ENCODE peak calls at places on chromosomes 7 and 10, in six cellular contexts. A is IMR-90, L is mesendoderm, F is neuronal stem cell, X is H9, K is H1. M is an unnamed sample.

GRCh38 chr7:149140784-149141183 is 6.5 kb upstream of the ZNF398 start:
- DNase-seq in L (no peak), A (peak), X (no peak), K (no peak), F (no peak), M (peak)

GRCh38 chr7:68038621-68039314 is 1042.1 kb downstream of the TYW1 start:
- DNase-seq in K (no peak), X (no peak), L (no peak), A (no peak), F (no peak), M (no peak)

GRCh38 chr7:5216931-5217330 is 26.9 kb downstream of the WIPI2 start:
- DNase-seq in A (no peak), L (no peak), F (no peak), X (no peak), K (no peak), M (no peak)

GRCh38 chr7:37489703-37490102 is 41.0 kb upstream of the ELMO1 start:
- DNase-seq in X (peak), L (peak), F (no peak), A (no peak), K (no peak), M (no peak)

GRCh38 chr7:42152353-42153205 is 84.4 kb downstream of the GLI3 start:
- DNase-seq in K (no peak), A (no peak), X (no peak), L (no peak), F (peak), M (no peak)

GRCh38 chr7:124857672-124858235 is 71.9 kb downstream of the POT1 start:
- DNase-seq in X (no peak), L (peak), F (no peak), A (no peak), K (no peak), M (no peak)

GRCh38 chr10:130025811-130026510 is 61.9 kb upstream of the EBF3 start:
- DNase-seq in K (no peak), A (no peak), L (no peak), X (no peak), F (no peak), M (no peak)

GRCh38 chr10:18312385-18313145 is 172.3 kb downstream of the CACNB2 start:
- DNase-seq in K (no peak), L (peak), F (no peak), A (peak), X (no peak), M (peak)

GRCh38 chr7:28695300-28696261 is 262.5 kb downstream of the TRIL start:
- DNase-seq in L (no peak), A (peak), X (no peak), F (peak), K (no peak), M (no peak)

GRCh38 chr7:142556745-142557144 is 192.5 kb upstream of the PRSS1 start:
- DNase-seq in F (no peak), L (peak), A (peak), K (peak), X (peak), M (peak)

GRCh38 chr10:97875391-97875790 is 25.7 kb downstream of the GOLGA7B start:
- DNase-seq in F (no peak), A (no peak), X (no peak), L (no peak), K (no peak), M (no peak)

GRCh38 chr7:2017483-2017891 is 215.3 kb downstream of the MAD1L1 start:
- DNase-seq in X (no peak), F (no peak), L (no peak), A (no peak), K (no peak), M (no peak)

GRCh38 chr7:87047-87446 is 105.3 kb upstream of the FAM20C start:
- DNase-seq in X (no peak), L (no peak), F (no peak), K (no peak), A (no peak), M (no peak)

GRCh38 chr7:88927-89921 is 103.1 kb upstream of the FAM20C start:
- DNase-seq in X (no peak), F (no peak), L (no peak), A (peak), K (no peak), M (peak)

GRCh38 chr7:87671-88070 is 104.7 kb upstream of the FAM20C start:
- DNase-seq in A (no peak), L (no peak), X (no peak), F (no peak), K (no peak), M (no peak)

GRCh38 chr7:86629-87028 is 105.7 kb upstream of the FAM20C start:
- DNase-seq in F (no peak), A (no peak), X (no peak), K (no peak), L (no peak), M (no peak)

GRCh38 chr7:88095-88926 is 104.1 kb upstream of the FAM20C start:
- DNase-seq in L (peak), A (no peak), X (no peak), K (no peak), F (no peak), M (no peak)
- H3K9ac ChIP-seq in L (no peak), A (peak), X (no peak), K (no peak), F (no peak), M (peak)

GRCh38 chr7:106775552-106775936 is 89.5 kb upstream of the PIK3CG start:
- DNase-seq in A (peak), K (no peak), L (peak), X (no peak), F (no peak), M (peak)
- H2BK15ac ChIP-seq in A (peak), K (no peak), L (no peak), X (no peak), F (no peak), M (no peak)

GRCh38 chr10:72297968-72298773 is 24.4 kb downstream of the DDIT4 start:
- DNase-seq in L (peak), K (peak), A (peak), F (peak), X (peak), M (peak)

GRCh38 chr10:72295330-72295910 is 21.7 kb downstream of the DDIT4 start:
- DNase-seq in A (no peak), X (no peak), L (no peak), F (no peak), K (no peak), M (no peak)

GRCh38 chr10:72297281-72297967 is 23.7 kb downstream of the DDIT4 start:
- DNase-seq in K (no peak), X (no peak), L (peak), A (peak), F (no peak), M (peak)

GRCh38 chr10:72291019-72291532 is 17.4 kb downstream of the DDIT4 start:
- DNase-seq in L (no peak), X (no peak), F (no peak), A (no peak), K (no peak), M (no peak)

DNA sequence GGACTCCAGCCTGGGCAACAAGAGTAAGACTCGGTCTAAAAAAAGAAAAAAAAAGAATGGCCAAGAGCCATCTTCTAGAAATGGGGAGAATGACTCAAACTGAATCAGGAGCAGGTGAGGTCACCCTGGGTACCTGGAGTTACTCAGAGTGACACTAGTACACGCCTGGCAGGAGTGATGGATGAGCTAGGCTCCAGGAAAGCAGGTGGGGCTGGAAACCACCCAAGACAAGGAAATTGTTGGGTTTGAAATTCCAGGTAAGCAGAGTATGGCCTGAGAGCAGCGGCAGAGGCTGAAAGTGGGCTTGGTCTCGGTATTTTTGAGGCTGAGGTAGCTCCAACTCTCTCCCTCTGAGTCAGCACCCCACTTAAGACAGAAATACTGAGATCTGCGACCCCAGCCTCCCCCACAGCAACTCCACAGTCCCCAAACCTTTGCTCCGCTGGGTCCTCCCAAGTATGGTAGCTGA is 18.5 kb downstream of the DDIT4 start:
- DNase-seq in L (no peak), K (no peak), F (no peak), A (no peak), X (no peak), M (no peak)
- H3K18ac ChIP-seq in L (no peak), K (no peak), F (no peak), A (no peak), X (no peak), M (no peak)

GRCh38 chr10:75622503-75622902 is 191.1 kb downstream of the LRMDA start:
- DNase-seq in L (no peak), F (no peak), K (no peak), X (no peak), A (no peak), M (no peak)

GRCh38 chr10:75617485-75618155 is 186.2 kb downstream of the LRMDA start:
- DNase-seq in L (no peak), K (no peak), X (no peak), A (no peak), F (no peak), M (no peak)

GRCh38 chr10:75616874-75617478 is 185.6 kb downstream of the LRMDA start:
- DNase-seq in L (no peak), A (no peak), X (no peak), K (no peak), F (no peak), M (no peak)

GRCh38 chr10:75616076-75616475 is 184.7 kb downstream of the LRMDA start:
- DNase-seq in X (no peak), F (no peak), A (no peak), L (no peak), K (no peak), M (no peak)

DNA sequence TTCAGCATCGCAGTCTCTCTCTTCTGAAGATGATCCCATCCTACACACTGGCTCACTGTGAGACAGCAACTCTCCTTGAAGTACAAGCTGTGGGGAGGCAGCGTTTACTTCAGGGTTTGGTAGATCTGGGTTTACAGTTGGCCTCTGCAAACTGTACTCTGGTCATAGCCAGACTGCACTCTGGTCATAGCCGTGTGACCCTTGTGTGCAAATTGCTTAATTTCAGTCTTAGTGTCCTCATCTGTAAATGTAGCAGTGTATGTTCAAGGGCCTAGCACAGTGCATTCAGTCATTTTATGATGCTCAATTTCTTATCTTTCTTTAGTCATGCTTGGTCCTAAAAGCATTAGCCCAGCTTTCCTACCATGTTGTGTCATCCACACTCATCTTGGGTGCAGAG is 188.2 kb downstream of the LRMDA start:
- DNase-seq in K (no peak), L (no peak), A (no peak), F (no peak), X (no peak), M (no peak)
- H3K9ac ChIP-seq in K (no peak), L (no peak), A (no peak), F (no peak), X (no peak), M (no peak)

DNA sequence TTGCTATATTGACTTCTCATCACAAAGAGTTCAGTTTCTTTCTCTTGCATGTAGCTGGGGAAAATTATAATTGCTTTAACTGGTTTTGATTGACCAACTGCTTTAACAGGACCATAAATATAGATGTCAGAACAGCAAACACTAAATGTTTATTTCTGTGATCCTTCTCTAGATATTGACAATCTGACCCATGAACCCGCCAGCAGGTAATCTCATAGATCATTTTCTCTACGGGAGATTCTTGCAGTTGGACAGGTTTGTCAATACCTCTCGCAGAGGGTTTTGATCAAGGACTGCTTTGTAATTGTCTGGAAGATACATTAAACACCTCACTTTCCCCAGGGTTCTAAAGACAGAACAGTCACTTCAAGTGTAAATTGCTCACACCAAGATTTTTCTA is 235.7 kb upstream of the RHOBTB1 start:
- DNase-seq in F (no peak), K (no peak), X (no peak), A (no peak), L (no peak), M (no peak)
- H2BK15ac ChIP-seq in F (no peak), K (no peak), X (no peak), A (no peak), L (no peak), M (no peak)

DNA sequence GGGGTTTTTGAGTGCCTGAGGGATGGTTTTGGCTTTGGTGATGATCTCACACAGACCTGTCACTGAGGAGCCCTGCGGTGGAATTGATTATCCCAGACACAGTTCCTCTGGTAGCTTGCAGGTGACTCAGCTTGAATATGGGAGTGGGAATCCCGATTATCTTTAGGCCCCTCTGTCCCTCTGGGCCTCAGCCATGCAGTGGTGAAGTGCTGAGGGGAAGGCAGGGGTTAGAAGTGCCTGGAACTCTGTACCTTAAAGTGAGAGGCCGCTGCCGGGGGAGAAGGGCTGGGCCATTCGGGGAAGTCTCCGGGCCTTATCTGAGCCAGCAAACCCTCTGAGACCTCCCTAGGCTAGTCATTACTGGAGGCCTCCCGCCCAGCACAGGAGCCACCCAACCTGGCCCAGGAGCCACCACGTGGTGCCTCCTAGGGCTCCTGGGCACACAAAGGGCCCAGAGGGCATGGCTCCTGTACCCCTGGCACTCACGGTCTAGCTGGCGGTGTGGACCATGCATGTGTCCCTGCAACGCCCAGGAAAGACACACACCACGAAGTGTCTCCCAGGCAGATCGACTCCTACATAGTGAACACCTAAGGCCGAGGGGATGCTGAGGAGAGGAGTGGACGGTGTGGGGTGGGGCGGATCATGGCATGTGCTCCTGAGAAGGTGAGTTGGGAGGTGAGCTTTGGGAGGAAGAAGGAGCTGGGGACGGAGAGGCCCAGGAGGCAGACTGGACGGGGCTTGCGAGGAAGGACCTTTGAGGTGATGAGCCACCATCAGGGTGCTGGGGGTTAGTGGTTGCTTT is 56.2 kb downstream of the HK1 start:
- DNase-seq in F (no peak), K (no peak), X (peak), A (no peak), L (peak), M (peak)
- H3K18ac ChIP-seq in F (peak), K (peak), X (peak), A (no peak), L (peak), M (peak)

GRCh38 chr10:88241501-88241900 is 341.6 kb downstream of the RNLS start:
- DNase-seq in F (no peak), X (no peak), A (no peak), K (no peak), L (no peak), M (no peak)

GRCh38 chr10:88245974-88246511 is 337.1 kb downstream of the RNLS start:
- DNase-seq in K (no peak), F (no peak), A (peak), L (no peak), X (no peak), M (no peak)

GRCh38 chr10:88243847-88244730 is 339.0 kb downstream of the RNLS start:
- DNase-seq in X (no peak), K (no peak), L (peak), A (peak), F (no peak), M (peak)

GRCh38 chr10:88244781-88245350 is 338.3 kb downstream of the RNLS start:
- DNase-seq in X (no peak), K (no peak), A (no peak), L (no peak), F (no peak), M (no peak)

DNA sequence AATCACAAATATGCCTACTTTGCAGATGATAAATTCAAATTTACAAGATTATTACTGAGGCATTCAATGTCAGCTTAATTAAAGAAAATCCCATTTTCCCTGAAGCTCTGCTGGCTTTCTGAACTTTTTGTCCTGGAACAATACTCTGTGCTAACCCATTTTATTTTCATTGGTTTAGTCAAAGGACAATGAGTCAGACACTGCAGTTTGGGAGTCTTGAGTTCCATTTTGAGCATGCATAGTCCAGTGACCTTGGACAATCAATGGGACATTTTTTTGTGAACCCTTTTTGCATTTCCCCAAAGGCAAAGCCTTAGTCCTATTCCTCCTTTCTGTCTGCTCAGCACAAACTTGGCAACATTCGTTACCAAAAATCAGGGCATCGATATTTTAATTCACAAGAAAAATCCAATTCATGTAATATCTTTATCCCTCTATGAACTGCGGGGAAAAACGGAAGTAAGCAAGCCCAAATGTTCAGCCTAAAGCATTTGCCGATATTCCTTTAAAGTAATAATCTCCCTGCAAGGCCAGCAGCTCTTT is 339.8 kb downstream of the RNLS start:
- DNase-seq in F (no peak), L (no peak), X (no peak), K (no peak), A (no peak), M (no peak)
- H3K9ac ChIP-seq in F (no peak), L (no peak), X (no peak), K (no peak), A (no peak), M (peak)

GRCh38 chr10:132652936-132653590 is 115.5 kb downstream of the INPP5A start:
- DNase-seq in A (no peak), F (no peak), L (no peak), K (no peak), X (no peak), M (no peak)
- H2BK15ac ChIP-seq in A (no peak), F (no peak), L (no peak), K (no peak), X (no peak), M (no peak)

GRCh38 chr7:51009716-51010496 is 227.2 kb upstream of the GRB10 start:
- DNase-seq in X (no peak), L (peak), F (no peak), K (no peak), A (peak), M (no peak)

GRCh38 chr7:51013218-51013786 is 230.6 kb upstream of the GRB10 start:
- DNase-seq in L (no peak), F (no peak), A (no peak), X (no peak), K (no peak), M (no peak)

GRCh38 chr7:51012569-51013217 is 230.0 kb upstream of the GRB10 start:
- DNase-seq in K (no peak), A (no peak), X (no peak), F (no peak), L (no peak), M (no peak)

GRCh38 chr7:51010534-51010933 is 227.8 kb upstream of the GRB10 start:
- DNase-seq in A (no peak), L (no peak), F (no peak), K (no peak), X (no peak), M (no peak)

GRCh38 chr7:51011710-51012350 is 229.1 kb upstream of the GRB10 start:
- DNase-seq in A (no peak), L (no peak), K (no peak), X (no peak), F (no peak), M (no peak)
- H3K18ac ChIP-seq in A (no peak), L (no peak), K (no peak), X (no peak), F (no peak), M (no peak)

GRCh38 chr10:6145979-6146432 is 56.7 kb upstream of the PFKFB3 start:
- DNase-seq in L (no peak), K (no peak), F (no peak), A (no peak), X (no peak), M (no peak)
- H3K9ac ChIP-seq in L (peak), K (no peak), F (no peak), A (peak), X (no peak), M (peak)